ENCODE peak calls at places on chromosomes 1 and 21, in nine cellular contexts. G is T-helper 2 cell; L is omental fat pad; H is CD8-positive, alpha-beta T cell; J is Kasumi-1; D is KBM-7; Q is IMR-90; N is NCI-H2081; M is activated CD4-positive, CD25-positive, alpha-beta regulatory T cell treated with anti-CD3 and anti-CD28 coated beads, Interleukin-2, amount 50 U/mL, for 72 hours. U is an unnamed sample.

GRCh38 chr1:70866522-70867256 is 180.9 kb downstream of the PTGER3 start:
- DNase-seq in G (no peak), L (no peak), H (no peak), J (peak; percentile 97), D (peak; percentile 74), Q (no peak), N (no peak), M (no peak), U (no peak)

GRCh38 chr1:156378557-156378956 is 9.5 kb downstream of the RHBG start:
- DNase-seq in G (no peak), L (no peak), H (no peak), J (no peak), D (no peak), Q (no peak), N (no peak), M (no peak), U (no peak)

GRCh38 chr1:227911376-227911775 is 36.4 kb downstream of the WNT9A start:
- DNase-seq in G (no peak), L (no peak), H (no peak), J (no peak), D (no peak), Q (no peak), N (no peak), M (no peak), U (no peak)

GRCh38 chr1:184888505-184888904 is 85.8 kb downstream of the NIBAN1 start:
- DNase-seq in G (no peak), L (no peak), H (no peak), J (no peak), D (no peak), Q (peak; percentile 84), N (no peak), M (no peak), U (no peak)

GRCh38 chr1:61808968-61809367 is 66.7 kb downstream of the PATJ start:
- DNase-seq in G (no peak), L (no peak), H (no peak), J (no peak), D (no peak), Q (peak; percentile 58), N (no peak), M (no peak), U (no peak)

GRCh38 chr1:88650676-88651418 is 33.2 kb upstream of the PKN2 start:
- DNase-seq in G (no peak), L (no peak), H (no peak), J (no peak), D (no peak), Q (peak; percentile 23), N (no peak), M (no peak), U (no peak)

GRCh38 chr1:221637641-221638041 is 104.2 kb downstream of the DUSP10 start:
- DNase-seq in G (no peak), L (no peak), H (no peak), J (no peak), D (no peak), Q (peak; percentile 34), N (no peak), M (no peak), U (no peak)

GRCh38 chr1:43382027-43382771 is 7.4 kb downstream of the MED8 start:
- DNase-seq in G (no peak), L (no peak), H (no peak), J (no peak), D (no peak), Q (no peak), N (no peak), M (no peak), U (peak; percentile 8)

GRCh38 chr21:27423073-27423472 is 456.2 kb upstream of the ADAMTS5 start:
- DNase-seq in G (no peak), L (no peak), H (no peak), J (no peak), D (no peak), Q (peak; percentile 95), N (no peak), M (no peak), U (peak; percentile 93)

GRCh38 chr1:211606327-211606913 is 27.5 kb upstream of the SLC30A1 start:
- DNase-seq in G (no peak), L (no peak), H (no peak), J (peak; percentile 92), D (no peak), Q (no peak), N (no peak), M (no peak), U (no peak)

GRCh38 chr1:67383999-67384638 is 46.1 kb downstream of the SERBP1 start:
- DNase-seq in G (no peak), L (no peak), H (no peak), J (no peak), D (no peak), Q (no peak), N (no peak), M (no peak), U (no peak)

GRCh38 chr1:186848509-186849130 is 19.9 kb downstream of the PLA2G4A start:
- DNase-seq in G (no peak), L (no peak), H (no peak), J (no peak), D (no peak), Q (peak; percentile 21), N (no peak), M (no peak), U (no peak)

GRCh38 chr1:231161711-231162299 is at the start of gene TRIM67:
- DNase-seq in G (no peak), L (no peak), H (no peak), J (no peak), D (no peak), Q (no peak), N (peak; percentile 43), M (no peak), U (no peak)

GRCh38 chr1:180363596-180363995 is 133.5 kb downstream of the LHX4 start:
- DNase-seq in G (no peak), L (no peak), H (no peak), J (no peak), D (no peak), Q (no peak), N (no peak), M (no peak), U (no peak)

GRCh38 chr1:25654109-25654660 is 37.6 kb downstream of the MAN1C1 start:
- DNase-seq in G (no peak), L (no peak), H (no peak), J (no peak), D (no peak), Q (no peak), N (no peak), M (no peak), U (peak; percentile 31)

GRCh38 chr21:26469789-26470188 is 103.3 kb downstream of the CYYR1 start:
- DNase-seq in G (no peak), L (no peak), H (no peak), J (no peak), D (no peak), Q (peak; percentile 50), N (no peak), M (no peak), U (peak; percentile 71)

GRCh38 chr1:80417651-80418050 is 1383.1 kb upstream of the ADGRL2 start:
- DNase-seq in G (no peak), L (no peak), H (no peak), J (no peak), D (no peak), Q (peak; percentile 54), N (no peak), M (no peak), U (no peak)

GRCh38 chr1:183842817-183843187 is 37.9 kb downstream of the RGL1 start:
- DNase-seq in G (no peak), L (no peak), H (no peak), J (no peak), D (no peak), Q (no peak), N (no peak), M (no peak), U (no peak)

GRCh38 chr1:46363121-46363520 is 22.5 kb downstream of the NSUN4 start:
- DNase-seq in G (no peak), L (no peak), H (no peak), J (no peak), D (no peak), Q (no peak), N (no peak), M (no peak), U (no peak)

GRCh38 chr1:205249651-205250050 is 21.9 kb downstream of the TMCC2 start:
- DNase-seq in G (no peak), L (no peak), H (no peak), J (no peak), D (no peak), Q (no peak), N (no peak), M (no peak), U (no peak)

GRCh38 chr1:165290143-165290542 is 66.4 kb downstream of the LMX1A start:
- DNase-seq in G (no peak), L (no peak), H (no peak), J (no peak), D (no peak), Q (no peak), N (no peak), M (no peak), U (peak; percentile 15)

GRCh38 chr1:151370211-151370911 is 2.1 kb downstream of the SELENBP1 start:
- DNase-seq in G (no peak), L (no peak), H (no peak), J (peak; percentile 79), D (peak; percentile 57), Q (no peak), N (no peak), M (no peak), U (no peak)

GRCh38 chr1:240027059-240027462 is 64.6 kb upstream of the FMN2 start:
- DNase-seq in G (no peak), L (no peak), H (no peak), J (peak; percentile 82), D (peak; percentile 54), Q (peak; percentile 67), N (peak; percentile 64), M (no peak), U (no peak)

GRCh38 chr1:59156526-59157196 is 140.2 kb upstream of the FGGY start:
- DNase-seq in G (no peak), L (no peak), H (no peak), J (no peak), D (no peak), Q (no peak), N (peak; percentile 25), M (no peak), U (no peak)

GRCh38 chr1:86016076-86016746 is 140.4 kb downstream of the COL24A1 start:
- DNase-seq in G (no peak), L (no peak), H (no peak), J (no peak), D (no peak), Q (peak; percentile 29), N (no peak), M (no peak), U (no peak)

GRCh38 chr1:179146916-179147315 is 65.0 kb downstream of the TOR3A start:
- DNase-seq in G (no peak), L (no peak), H (no peak), J (no peak), D (no peak), Q (peak; percentile 61), N (no peak), M (no peak), U (no peak)

U was measured in lower leg skin.